ENCODE peak calls at places on chromosomes 3 and 15, in four cellular contexts. K is heart right ventricle, S is neural progenitor cell, W is SK-N-SH. M is an unnamed sample. For H3K4me1, the result is how much of the 10 kb centered on the place peaks cover.

GRCh38 chr3:197306374-197307086 is 8.1 kb upstream of the DLG1 start:
- DNase-seq in K (no peak), S (no peak), W (no peak), M (no peak)

GRCh38 chr3:25235471-25235870 is 192.6 kb upstream of the RARB start:
- DNase-seq in K (no peak), S (no peak), W (no peak), M (no peak)

GRCh38 chr3:158382479-158382878 is 188.5 kb upstream of the MLF1 start:
- DNase-seq in K (no peak), S (no peak), W (no peak), M (no peak)

GRCh38 chr3:50157821-50158556 is 2.9 kb downstream of the SEMA3F start:
- DNase-seq in K (no peak), S (no peak), W (no peak), M (no peak)

GRCh38 chr3:79497447-79498111 is 270.2 kb downstream of the ROBO1 start:
- DNase-seq in K (no peak), S (peak), W (peak), M (no peak)

GRCh38 chr3:113211370-113212154 is at the start of gene BOC:
- DNase-seq in K (peak), S (peak), W (peak), M (peak)

GRCh38 chr15:36726224-36726623 is 146.8 kb downstream of the CDIN1 start:
- DNase-seq in K (no peak), S (no peak), W (no peak), M (no peak)

GRCh38 chr3:105332961-105333360 is 33.7 kb upstream of the ALCAM start:
- DNase-seq in K (no peak), S (no peak), W (no peak), M (no peak)

GRCh38 chr15:74046275-74046674 is 36.1 kb downstream of the GOLGA6A start:
- DNase-seq in K (no peak), S (no peak), W (no peak), M (no peak)

GRCh38 chr3:46996689-46997452 is 17.4 kb downstream of the NBEAL2 start:
- DNase-seq in K (no peak), S (no peak), W (peak), M (peak)

GRCh38 chr3:76044601-76045600 is 259.6 kb upstream of the ZNF717 start:
- DNase-seq in K (no peak), S (peak), W (peak), M (no peak)

GRCh38 chr3:63896332-63897034 is 15.7 kb downstream of the SCAANT1 start:
- DNase-seq in K (no peak), S (no peak), W (no peak), M (no peak)

GRCh38 chr3:55467099-55467498 is 20.0 kb downstream of the WNT5A start:
- DNase-seq in K (no peak), S (no peak), W (no peak), M (no peak)

GRCh38 chr3:81726132-81726531 is 35.3 kb downstream of the GBE1 start:
- DNase-seq in K (no peak), S (no peak), W (no peak), M (no peak)

GRCh38 chr3:183116051-183116614 is 16.8 kb upstream of the MCCC1 start:
- DNase-seq in K (no peak), S (peak), W (peak), M (no peak)

GRCh38 chr3:160224256-160224655 is 966 bp upstream of the C3orf80 start:
- DNase-seq in K (no peak), S (peak), W (no peak), M (no peak)

GRCh38 chr3:115961390-115961789 is 338.1 kb downstream of the GAP43 start:
- DNase-seq in K (no peak), S (no peak), W (no peak), M (no peak)

GRCh38 chr15:96893159-96893906 is 562.8 kb downstream of the NR2F2 start:
- DNase-seq in K (no peak), S (peak), W (no peak), M (no peak)

GRCh38 chr15:73273181-73274002 is 95.4 kb downstream of the HCN4 start:
- DNase-seq in K (peak), S (peak), W (peak), M (peak)

GRCh38 chr3:72185549-72186484 is 400.9 kb upstream of the PROK2 start:
- DNase-seq in K (no peak), S (no peak), W (no peak), M (no peak)

GRCh38 chr3:107452436-107452835 is 70.3 kb upstream of the BBX start:
- DNase-seq in K (no peak), S (no peak), W (no peak), M (no peak)

GRCh38 chr3:167684389-167684993 is 30.7 kb upstream of the WDR49 start:
- DNase-seq in K (peak), S (peak), W (peak), M (no peak)

GRCh38 chr3:94183551-94183950 is 120.7 kb downstream of the NSUN3 start:
- DNase-seq in K (no peak), S (no peak), W (no peak), M (no peak)

GRCh38 chr3:32371466-32372212 is 20.0 kb upstream of the CMTM7 start:
- DNase-seq in K (no peak), S (no peak), W (no peak), M (no peak)

GRCh38 chr3:49998326-49998725 is 58.4 kb downstream of the RBM6 start:
- DNase-seq in K (no peak), S (no peak), W (no peak), M (no peak)

GRCh38 chr3:1404270-1404669 is 311.4 kb downstream of the CNTN6 start:
- DNase-seq in K (no peak), S (peak), W (no peak), M (no peak)

GRCh38 chr3:50340404-50341329 is at the start of gene RASSF1:
- DNase-seq in K (peak), S (peak), W (no peak), M (peak)

GRCh38 chr3:99503350-99503749 is 135.0 kb upstream of the COL8A1 start:
- DNase-seq in K (peak), S (no peak), W (no peak), M (no peak)

GRCh38 chr3:14808502-14809266 is 10.1 kb upstream of the FGD5 start:
- DNase-seq in K (no peak), S (no peak), W (no peak), M (no peak)

GRCh38 chr15:35720984-35721383 is 175.0 kb upstream of the DPH6 start:
- DNase-seq in K (no peak), S (no peak), W (no peak), M (no peak)

GRCh38 chr3:66723231-66723630 is 222.4 kb upstream of the LRIG1 start:
- DNase-seq in K (no peak), S (no peak), W (no peak), M (no peak)

GRCh38 chr3:23085256-23085655 is 117.9 kb upstream of the UBE2E2 start:
- DNase-seq in K (no peak), S (no peak), W (no peak), M (no peak)

GRCh38 chr15:96053039-96054021 is 277.2 kb upstream of the NR2F2 start:
- DNase-seq in K (peak), S (peak), W (peak), M (peak)

GRCh38 chr3:183698760-183699159 is 1.2 kb downstream of the YEATS2 start:
- DNase-seq in K (peak), S (peak), W (no peak), M (peak)

GRCh38 chr3:139935866-139936817 is 1.2 kb downstream of the CLSTN2 start:
- DNase-seq in K (peak), S (peak), W (peak), M (peak)

GRCh38 chr15:51866161-51866560 is 36.7 kb downstream of the TMOD3 start:
- DNase-seq in K (no peak), S (no peak), W (no peak), M (no peak)

GRCh38 chr15:51869074-51869425 is 39.6 kb downstream of the TMOD3 start:
- DNase-seq in K (no peak), S (no peak), W (peak), M (no peak)

GRCh38 chr15:51866751-51867150 is 37.3 kb downstream of the TMOD3 start:
- DNase-seq in K (no peak), S (no peak), W (no peak), M (no peak)

GRCh38 chr15:51874751-51875644 is 45.5 kb downstream of the TMOD3 start:
- DNase-seq in K (peak), S (no peak), W (no peak), M (no peak)

GRCh38 chr15:51870774-51871173 is 41.3 kb downstream of the TMOD3 start:
- DNase-seq in K (no peak), S (no peak), W (no peak), M (no peak)
- H3K4me1 ChIP-seq in K (under half), S (under half), W (under half), M (under half)

GRCh38 chr3:186530415-186530814 is 13.8 kb downstream of the CRYGS start:
- DNase-seq in K (no peak), S (no peak), W (no peak), M (no peak)

GRCh38 chr3:186532641-186533072 is 11.5 kb downstream of the CRYGS start:
- DNase-seq in K (no peak), S (peak), W (peak), M (no peak)

GRCh38 chr3:186526256-186526606 is 17.9 kb downstream of the CRYGS start:
- DNase-seq in K (no peak), S (no peak), W (no peak), M (no peak)

GRCh38 chr3:186525369-186526255 is 18.6 kb downstream of the CRYGS start:
- DNase-seq in K (no peak), S (no peak), W (no peak), M (no peak)

DNA sequence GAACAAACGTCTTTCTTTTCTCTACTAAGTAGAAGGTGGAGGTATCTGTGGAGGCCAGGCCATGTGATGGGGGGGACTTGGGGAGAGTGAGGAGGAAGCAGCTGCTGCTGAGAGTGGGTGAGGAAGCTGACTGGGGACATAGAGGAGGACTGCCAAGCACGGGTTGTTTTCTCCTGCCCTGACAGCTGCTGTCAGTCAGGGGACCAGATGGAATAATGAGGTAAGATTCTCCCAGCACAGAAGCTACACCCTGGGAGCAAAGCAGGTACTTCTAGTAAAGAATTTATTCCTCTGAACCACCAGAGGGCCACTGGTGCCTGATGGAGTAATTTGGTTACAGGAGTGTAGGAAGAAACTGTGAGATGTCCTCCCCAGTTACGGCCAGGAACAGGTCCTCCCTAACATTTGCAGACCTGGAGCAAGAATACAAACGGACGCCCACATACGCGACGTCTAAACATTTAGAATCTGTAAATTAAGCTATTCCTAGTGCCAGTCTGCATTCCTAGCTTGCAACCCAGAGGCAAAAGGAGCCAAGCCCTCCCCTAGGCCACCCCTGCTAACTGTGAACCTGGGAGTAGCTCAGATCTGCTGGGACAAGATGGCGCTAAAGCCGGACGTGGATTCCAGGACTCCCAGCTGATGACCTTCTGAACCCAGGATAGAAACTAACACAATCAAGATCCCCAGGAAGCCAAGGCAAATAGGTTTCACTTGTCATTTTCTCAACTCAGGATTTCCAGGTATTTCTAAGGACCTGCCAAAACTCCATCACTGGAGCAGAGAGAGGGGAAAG is 14.8 kb downstream of the CRYGS start:
- DNase-seq in K (no peak), S (peak), W (no peak), M (no peak)
- TF ChIP-seq CTCF in K (no peak), S (peak), W (no peak), M (no peak)

GRCh38 chr3:10556312-10556711 is 50.9 kb upstream of the ATP2B2 start:
- DNase-seq in K (no peak), S (no peak), W (no peak), M (no peak)

GRCh38 chr3:10554746-10555145 is 49.4 kb upstream of the ATP2B2 start:
- DNase-seq in K (no peak), S (no peak), W (no peak), M (no peak)

GRCh38 chr3:10554236-10554611 is 48.8 kb upstream of the ATP2B2 start:
- DNase-seq in K (no peak), S (no peak), W (no peak), M (no peak)

GRCh38 chr3:10553586-10554235 is 48.3 kb upstream of the ATP2B2 start:
- DNase-seq in K (no peak), S (peak), W (no peak), M (no peak)

DNA sequence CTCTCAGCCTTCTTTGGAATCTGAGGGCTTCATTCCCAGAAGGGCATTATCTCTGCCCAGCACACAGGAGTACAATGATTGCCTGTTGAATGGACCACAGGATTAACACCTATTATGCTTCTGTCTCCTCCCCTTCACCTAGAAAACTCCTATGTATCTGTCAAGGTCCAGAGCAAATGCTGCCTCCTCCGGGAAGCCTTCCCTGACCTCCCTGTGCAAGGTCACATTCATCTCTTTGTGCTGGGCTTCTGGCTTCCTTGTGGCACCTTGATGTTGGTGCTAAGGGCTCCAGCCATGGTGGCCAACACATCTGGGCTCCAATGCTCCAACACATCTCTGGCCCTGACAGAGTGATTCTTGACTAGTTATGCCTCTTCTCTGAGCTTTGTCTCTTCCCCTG is 49.9 kb upstream of the ATP2B2 start:
- DNase-seq in K (no peak), S (peak), W (no peak), M (peak)
- H3K4me1 ChIP-seq in K (under half), S (half or more), W (under half), M (under half)

GRCh38 chr15:88610756-88611231 is 10.3 kb upstream of the AEN start:
- DNase-seq in K (no peak), S (peak), W (no peak), M (no peak)
- TF ChIP-seq CTCF in K (no peak), S (peak), W (no peak), M (no peak)

DNA sequence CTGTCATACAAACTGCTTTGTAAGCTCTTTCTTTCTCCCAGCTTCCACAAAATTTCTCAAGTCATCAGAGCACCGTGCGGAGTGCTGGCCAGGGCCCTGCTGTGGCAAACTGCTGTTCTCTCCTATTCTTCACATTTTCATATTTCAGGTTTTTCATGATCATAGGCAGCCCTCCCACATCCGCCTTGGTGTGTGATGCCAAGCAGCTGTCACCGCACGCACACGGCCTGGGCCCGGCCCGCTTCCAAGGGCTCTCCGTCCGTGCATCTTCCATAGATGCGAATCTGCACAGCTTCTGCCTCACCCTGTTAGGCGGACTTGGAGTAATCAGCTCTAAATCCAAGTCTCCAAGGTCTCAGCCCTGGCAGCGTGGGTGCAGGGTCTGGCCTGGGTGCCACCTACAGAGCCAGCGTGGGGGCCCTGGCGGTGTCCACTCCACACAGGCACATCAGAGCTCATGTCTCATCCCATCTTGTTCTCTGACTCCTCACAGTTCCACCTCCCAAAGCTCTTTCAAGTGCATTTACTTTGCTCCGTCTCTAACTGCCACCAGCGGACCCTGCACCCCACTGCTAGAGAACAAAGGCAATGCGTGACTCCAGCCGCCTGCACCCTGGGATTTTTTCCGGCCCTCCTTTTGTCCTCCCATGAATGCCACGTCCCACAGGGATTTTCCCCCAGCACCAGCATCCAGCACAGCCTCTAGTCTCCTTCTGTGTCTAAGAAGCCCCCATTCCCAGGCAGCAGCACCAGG is 27.2 kb downstream of the CYFIP1 start:
- DNase-seq in K (no peak), S (peak), W (no peak), M (no peak)
- H3K4me1 ChIP-seq in K (half or more), S (under half), W (under half), M (half or more)

GRCh38 chr3:103403191-103403590 is 968.4 kb downstream of the ZPLD1 start:
- DNase-seq in K (no peak), S (peak), W (no peak), M (no peak)
- TF ChIP-seq CTCF in K (no peak), S (no peak), W (no peak), M (no peak)

GRCh38 chr15:100944237-100944875 is 25.2 kb downstream of the LRRK1 start:
- DNase-seq in K (no peak), S (no peak), W (no peak), M (no peak)
- H3K4me1 ChIP-seq in K (under half), S (under half), W (under half), M (under half)

GRCh38 chr3:188242426-188243123 is 88.6 kb downstream of the LPP start:
- DNase-seq in K (no peak), S (no peak), W (no peak), M (no peak)

GRCh38 chr3:188241883-188242282 is 87.9 kb downstream of the LPP start:
- DNase-seq in K (no peak), S (no peak), W (no peak), M (no peak)

GRCh38 chr3:188246905-188247304 is 92.9 kb downstream of the LPP start:
- DNase-seq in K (no peak), S (no peak), W (no peak), M (no peak)

GRCh38 chr3:188243124-188243795 is 89.3 kb downstream of the LPP start:
- DNase-seq in K (no peak), S (no peak), W (no peak), M (no peak)

DNA sequence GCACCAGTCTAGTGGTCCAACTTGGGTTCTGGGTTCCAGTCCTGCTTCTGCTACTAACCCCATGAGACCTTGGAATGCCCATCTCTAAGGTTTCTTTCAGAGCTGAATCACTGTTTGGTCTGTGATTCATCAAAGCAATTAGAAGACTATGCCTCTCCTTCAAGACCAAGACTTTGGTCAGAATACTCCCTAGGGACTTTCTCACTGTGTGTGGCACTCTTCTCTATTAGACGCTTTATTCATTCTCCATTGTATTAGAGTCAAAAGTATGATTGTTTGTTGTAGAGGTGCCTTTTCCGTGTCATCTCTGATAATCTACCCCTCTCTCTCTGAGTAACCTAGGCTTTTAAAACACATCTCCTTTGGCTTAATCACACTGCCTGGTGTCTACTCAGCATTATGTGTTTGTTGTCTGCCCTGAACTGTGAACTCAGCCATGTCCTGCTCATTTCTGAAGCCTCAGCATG is 90.5 kb downstream of the LPP start:
- DNase-seq in K (no peak), S (no peak), W (no peak), M (no peak)
- TF ChIP-seq CTCF in K (no peak), S (no peak), W (no peak), M (no peak)